ENCODE peak calls at places on chromosomes 3 and 15, in ten cellular contexts. Z, O, B, I, A, P, M, C, R and N are unnamed samples.

GRCh38 chr15:39741258-39741657 is 41.4 kb downstream of the FSIP1 start:
- DNase-seq in Z (peak), O (no peak), B (no peak), I (no peak), A (no peak), P (no peak), M (no peak), C (peak), R (no peak), N (no peak)

GRCh38 chr3:169659096-169659521 is 4.4 kb downstream of the MECOM start:
- DNase-seq in Z (no peak), O (no peak), B (no peak), I (no peak), A (no peak), P (no peak), M (no peak), C (no peak), R (no peak), N (peak)

GRCh38 chr3:61824553-61825135 is 263.3 kb downstream of the PTPRG start:
- DNase-seq in Z (no peak), O (no peak), B (no peak), I (no peak), A (no peak), P (no peak), M (no peak), C (no peak), R (no peak), N (no peak)

GRCh38 chr3:58000713-58001467 is 7.3 kb upstream of the FLNB start:
- DNase-seq in Z (no peak), O (no peak), B (no peak), I (no peak), A (no peak), P (no peak), M (no peak), C (no peak), R (no peak), N (no peak)

GRCh38 chr3:151015762-151016161 is 43.2 kb upstream of the CLRN1 start:
- DNase-seq in Z (peak), O (no peak), B (peak), I (no peak), A (no peak), P (no peak), M (no peak), C (peak), R (no peak), N (no peak)

GRCh38 chr3:113166719-113167492 is 44.5 kb upstream of the BOC start:
- DNase-seq in Z (peak), O (no peak), B (peak), I (peak), A (no peak), P (no peak), M (no peak), C (peak), R (no peak), N (no peak)

GRCh38 chr3:56915969-56916586 is 114.3 kb upstream of the ARHGEF3 start:
- DNase-seq in Z (no peak), O (peak), B (no peak), I (no peak), A (no peak), P (peak), M (no peak), C (no peak), R (peak), N (no peak)

GRCh38 chr3:109050591-109051167 is 67.3 kb downstream of the MORC1 start:
- DNase-seq in Z (peak), O (peak), B (peak), I (no peak), A (no peak), P (no peak), M (no peak), C (peak), R (no peak), N (peak)